ENCODE peak calls at places on chromosome 13, in six cellular contexts. One of them, this sample, is unnamed.

GRCh38 chr13:71285700-71286099 is 581.3 kb downstream of the DACH1 start:
- DNase-seq in heart left ventricle: no peak
- DNase-seq in upper lobe of left lung: no peak
- DNase-seq in IMR-90: no peak
- DNase-seq in A549: no peak
- DNase-seq in lower leg skin: no peak
- DNase-seq in this sample: no peak

GRCh38 chr13:92251815-92252214 is 853.4 kb downstream of the GPC5 start:
- DNase-seq in heart left ventricle: no peak
- DNase-seq in upper lobe of left lung: no peak
- DNase-seq in IMR-90: no peak
- DNase-seq in A549: no peak
- DNase-seq in lower leg skin: no peak
- DNase-seq in this sample: no peak

GRCh38 chr13:110617326-110618072 is 2.2 kb downstream of the NAXD start:
- DNase-seq in heart left ventricle: no peak
- DNase-seq in upper lobe of left lung: peak
- DNase-seq in IMR-90: peak
- DNase-seq in A549: no peak
- DNase-seq in lower leg skin: no peak
- DNase-seq in this sample: peak

GRCh38 chr13:90926459-90926858 is 421.0 kb upstream of the MIR17HG start:
- DNase-seq in heart left ventricle: no peak
- DNase-seq in upper lobe of left lung: no peak
- DNase-seq in IMR-90: no peak
- DNase-seq in A549: no peak
- DNase-seq in lower leg skin: no peak
- DNase-seq in this sample: no peak

GRCh38 chr13:47897411-47898050 is 103.5 kb downstream of the SUCLA2 start:
- DNase-seq in heart left ventricle: no peak
- DNase-seq in upper lobe of left lung: no peak
- DNase-seq in IMR-90: peak
- DNase-seq in A549: no peak
- DNase-seq in lower leg skin: no peak
- DNase-seq in this sample: no peak

GRCh38 chr13:110055089-110055488 is 251.9 kb downstream of the COL4A1 start:
- DNase-seq in heart left ventricle: no peak
- DNase-seq in upper lobe of left lung: no peak
- DNase-seq in IMR-90: peak
- DNase-seq in A549: no peak
- DNase-seq in lower leg skin: no peak
- DNase-seq in this sample: no peak

GRCh38 chr13:30700364-30700763 is 35.0 kb upstream of the ALOX5AP start:
- DNase-seq in heart left ventricle: no peak
- DNase-seq in upper lobe of left lung: no peak
- DNase-seq in IMR-90: no peak
- DNase-seq in A549: no peak
- DNase-seq in lower leg skin: no peak
- DNase-seq in this sample: no peak

GRCh38 chr13:94968040-94968756 is 255.9 kb upstream of the SOX21 start:
- DNase-seq in heart left ventricle: no peak
- DNase-seq in upper lobe of left lung: no peak
- DNase-seq in IMR-90: no peak
- DNase-seq in A549: peak
- DNase-seq in lower leg skin: no peak
- DNase-seq in this sample: no peak

GRCh38 chr13:107822006-107822405 is 393.3 kb downstream of the LIG4 start:
- DNase-seq in heart left ventricle: no peak
- DNase-seq in upper lobe of left lung: no peak
- DNase-seq in IMR-90: no peak
- DNase-seq in A549: no peak
- DNase-seq in lower leg skin: no peak
- DNase-seq in this sample: no peak

GRCh38 chr13:74052402-74052928 is 81.7 kb downstream of the KLF12 start:
- DNase-seq in heart left ventricle: no peak
- DNase-seq in upper lobe of left lung: peak
- DNase-seq in IMR-90: no peak
- DNase-seq in A549: no peak
- DNase-seq in lower leg skin: no peak
- DNase-seq in this sample: no peak

GRCh38 chr13:41428155-41428554 is 29.2 kb upstream of the RGCC start:
- DNase-seq in heart left ventricle: no peak
- DNase-seq in upper lobe of left lung: no peak
- DNase-seq in IMR-90: no peak
- DNase-seq in A549: no peak
- DNase-seq in lower leg skin: no peak
- DNase-seq in this sample: no peak

GRCh38 chr13:53191091-53191490 is 162.5 kb downstream of the OLFM4 start:
- DNase-seq in heart left ventricle: no peak
- DNase-seq in upper lobe of left lung: no peak
- DNase-seq in IMR-90: peak
- DNase-seq in A549: no peak
- DNase-seq in lower leg skin: no peak
- DNase-seq in this sample: no peak

GRCh38 chr13:83048419-83048818 is 833.9 kb downstream of the SLITRK1 start:
- DNase-seq in heart left ventricle: no peak
- DNase-seq in upper lobe of left lung: no peak
- DNase-seq in IMR-90: peak
- DNase-seq in A549: no peak
- DNase-seq in lower leg skin: no peak
- DNase-seq in this sample: no peak

GRCh38 chr13:104006625-104007061 is 940.4 kb upstream of the SLC10A2 start:
- DNase-seq in heart left ventricle: no peak
- DNase-seq in upper lobe of left lung: no peak
- DNase-seq in IMR-90: peak
- DNase-seq in A549: no peak
- DNase-seq in lower leg skin: no peak
- DNase-seq in this sample: peak

GRCh38 chr13:109330941-109331340 is 455.4 kb downstream of the IRS2 start:
- DNase-seq in heart left ventricle: no peak
- DNase-seq in upper lobe of left lung: no peak
- DNase-seq in IMR-90: peak
- DNase-seq in A549: no peak
- DNase-seq in lower leg skin: no peak
- DNase-seq in this sample: no peak

GRCh38 chr13:77986699-77987098 is 68.1 kb upstream of the EDNRB start:
- DNase-seq in heart left ventricle: no peak
- DNase-seq in upper lobe of left lung: no peak
- DNase-seq in IMR-90: no peak
- DNase-seq in A549: no peak
- DNase-seq in lower leg skin: no peak
- DNase-seq in this sample: no peak

GRCh38 chr13:110950356-110950755 is 35.5 kb upstream of the ANKRD10 start:
- DNase-seq in heart left ventricle: no peak
- DNase-seq in upper lobe of left lung: no peak
- DNase-seq in IMR-90: no peak
- DNase-seq in A549: no peak
- DNase-seq in lower leg skin: no peak
- DNase-seq in this sample: no peak

GRCh38 chr13:52739468-52740071 is at the start of gene CNMD:
- DNase-seq in heart left ventricle: no peak
- DNase-seq in upper lobe of left lung: no peak
- DNase-seq in IMR-90: no peak
- DNase-seq in A549: no peak
- DNase-seq in lower leg skin: no peak
- DNase-seq in this sample: no peak

GRCh38 chr13:43021926-43022670 is 1.3 kb upstream of the DNAJC15 start:
- DNase-seq in heart left ventricle: no peak
- DNase-seq in upper lobe of left lung: no peak
- DNase-seq in IMR-90: peak
- DNase-seq in A549: no peak
- DNase-seq in lower leg skin: no peak
- DNase-seq in this sample: no peak

GRCh38 chr13:85828094-85828684 is 29.0 kb upstream of the SLITRK6 start:
- DNase-seq in heart left ventricle: no peak
- DNase-seq in upper lobe of left lung: no peak
- DNase-seq in IMR-90: peak
- DNase-seq in A549: peak
- DNase-seq in lower leg skin: no peak
- DNase-seq in this sample: no peak

GRCh38 chr13:100648354-100648753 is 26.2 kb downstream of the TMTC4 start:
- DNase-seq in heart left ventricle: no peak
- DNase-seq in upper lobe of left lung: no peak
- DNase-seq in IMR-90: peak
- DNase-seq in A549: no peak
- DNase-seq in lower leg skin: no peak
- DNase-seq in this sample: no peak

GRCh38 chr13:28636677-28637317 is 22.1 kb upstream of the POMP start:
- DNase-seq in heart left ventricle: no peak
- DNase-seq in upper lobe of left lung: peak
- DNase-seq in IMR-90: peak
- DNase-seq in A549: peak
- DNase-seq in lower leg skin: no peak
- DNase-seq in this sample: peak

GRCh38 chr13:111852701-111853100 is 214.2 kb upstream of the SOX1 start:
- DNase-seq in heart left ventricle: no peak
- DNase-seq in upper lobe of left lung: no peak
- DNase-seq in IMR-90: no peak
- DNase-seq in A549: no peak
- DNase-seq in lower leg skin: no peak
- DNase-seq in this sample: no peak

GRCh38 chr13:81487151-81487550 is 1146.2 kb upstream of the SPRY2 start:
- DNase-seq in heart left ventricle: no peak
- DNase-seq in upper lobe of left lung: no peak
- DNase-seq in IMR-90: no peak
- DNase-seq in A549: no peak
- DNase-seq in lower leg skin: no peak
- DNase-seq in this sample: no peak

GRCh38 chr13:111407381-111408131 is 87.1 kb downstream of the TEX29 start:
- DNase-seq in heart left ventricle: no peak
- DNase-seq in upper lobe of left lung: no peak
- DNase-seq in IMR-90: no peak
- DNase-seq in A549: no peak
- DNase-seq in lower leg skin: no peak
- DNase-seq in this sample: no peak

GRCh38 chr13:38590796-38591507 is 95.9 kb upstream of the FREM2 start:
- DNase-seq in heart left ventricle: no peak
- DNase-seq in upper lobe of left lung: peak
- DNase-seq in IMR-90: no peak
- DNase-seq in A549: no peak
- DNase-seq in lower leg skin: no peak
- DNase-seq in this sample: peak

GRCh38 chr13:58191754-58192153 is 560.2 kb downstream of the PCDH17 start:
- DNase-seq in heart left ventricle: no peak
- DNase-seq in upper lobe of left lung: no peak
- DNase-seq in IMR-90: no peak
- DNase-seq in A549: no peak
- DNase-seq in lower leg skin: no peak
- DNase-seq in this sample: no peak

GRCh38 chr13:40070357-40070756 is 414.9 kb downstream of the COG6 start:
- DNase-seq in heart left ventricle: no peak
- DNase-seq in upper lobe of left lung: no peak
- DNase-seq in IMR-90: no peak
- DNase-seq in A549: no peak
- DNase-seq in lower leg skin: no peak
- DNase-seq in this sample: no peak

GRCh38 chr13:40074338-40074737 is 418.9 kb downstream of the COG6 start:
- DNase-seq in heart left ventricle: no peak
- DNase-seq in upper lobe of left lung: no peak
- DNase-seq in IMR-90: no peak
- DNase-seq in A549: no peak
- DNase-seq in lower leg skin: no peak
- DNase-seq in this sample: no peak

GRCh38 chr13:40064723-40065122 is 409.3 kb downstream of the COG6 start:
- DNase-seq in heart left ventricle: no peak
- DNase-seq in upper lobe of left lung: no peak
- DNase-seq in IMR-90: peak
- DNase-seq in A549: peak
- DNase-seq in lower leg skin: no peak
- DNase-seq in this sample: no peak

GRCh38 chr13:40072663-40073120 is 417.2 kb downstream of the COG6 start:
- DNase-seq in heart left ventricle: no peak
- DNase-seq in upper lobe of left lung: no peak
- DNase-seq in IMR-90: no peak
- DNase-seq in A549: no peak
- DNase-seq in lower leg skin: no peak
- DNase-seq in this sample: no peak

GRCh38 chr13:40069173-40070044 is 413.9 kb downstream of the COG6 start:
- DNase-seq in heart left ventricle: peak
- DNase-seq in upper lobe of left lung: peak
- DNase-seq in IMR-90: peak
- DNase-seq in A549: peak
- DNase-seq in lower leg skin: peak
- DNase-seq in this sample: peak
- H3K4me3 ChIP-seq in heart left ventricle: peak
- H3K4me3 ChIP-seq in upper lobe of left lung: no peak
- H3K4me3 ChIP-seq in IMR-90: no peak
- H3K4me3 ChIP-seq in A549: no peak
- H3K4me3 ChIP-seq in lower leg skin: no peak
- H3K4me3 ChIP-seq in this sample: no peak

DNA sequence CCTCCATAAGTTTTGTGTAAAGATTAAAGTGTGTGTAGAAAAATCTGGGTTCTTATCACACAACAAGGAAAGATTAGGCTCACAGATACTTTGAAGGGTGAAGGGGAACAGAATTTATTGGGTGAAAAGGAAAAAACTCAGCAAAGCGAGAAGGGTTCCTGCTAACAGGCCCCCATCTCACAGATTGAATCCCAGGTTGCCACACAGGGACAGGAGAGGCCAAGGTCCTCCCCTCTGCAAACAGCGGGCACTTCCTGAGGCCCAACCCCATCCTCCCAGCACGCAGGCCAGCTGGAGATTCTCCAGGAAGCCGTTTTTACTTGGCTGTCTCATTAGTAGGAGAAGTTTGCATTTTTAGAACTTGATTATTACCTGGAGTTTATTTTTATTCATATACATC is 15.2 kb upstream of the ERCC5 start:
- DNase-seq in heart left ventricle: no peak
- DNase-seq in upper lobe of left lung: no peak
- DNase-seq in IMR-90: no peak
- DNase-seq in A549: no peak
- DNase-seq in lower leg skin: no peak
- DNase-seq in this sample: no peak
- TF ChIP-seq POLR2A in heart left ventricle: no peak
- TF ChIP-seq POLR2A in upper lobe of left lung: no peak
- TF ChIP-seq POLR2A in IMR-90: no peak
- TF ChIP-seq POLR2A in A549: no peak
- TF ChIP-seq POLR2A in lower leg skin: no peak
- TF ChIP-seq POLR2A in this sample: no peak

DNA sequence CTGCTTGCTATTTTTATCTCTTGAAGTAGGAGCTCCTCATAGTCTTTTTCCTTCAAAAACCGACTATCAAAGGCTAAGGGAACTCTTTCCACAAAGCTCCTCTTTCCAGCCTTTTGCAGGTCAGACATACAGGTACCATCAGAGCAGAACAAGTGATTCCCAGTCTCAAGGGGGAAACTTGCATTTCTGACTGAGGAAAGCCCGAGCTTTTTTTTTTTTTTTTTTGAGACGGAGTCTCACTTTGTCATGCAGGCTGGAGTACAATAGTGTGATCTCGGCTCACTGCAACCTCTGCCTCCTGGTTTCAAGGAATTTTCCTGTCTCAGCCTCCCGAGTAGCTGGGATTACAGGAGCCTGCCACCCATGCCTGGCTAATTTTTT is 32.0 kb downstream of the RUBCNL start:
- DNase-seq in heart left ventricle: no peak
- DNase-seq in upper lobe of left lung: no peak
- DNase-seq in IMR-90: no peak
- DNase-seq in A549: no peak
- DNase-seq in lower leg skin: no peak
- DNase-seq in this sample: no peak
- H3K4me3 ChIP-seq in heart left ventricle: no peak
- H3K4me3 ChIP-seq in upper lobe of left lung: no peak
- H3K4me3 ChIP-seq in IMR-90: no peak
- H3K4me3 ChIP-seq in A549: no peak
- H3K4me3 ChIP-seq in lower leg skin: no peak
- H3K4me3 ChIP-seq in this sample: no peak

GRCh38 chr13:27446986-27447583 is 3.3 kb downstream of the MTIF3 start:
- DNase-seq in heart left ventricle: no peak
- DNase-seq in upper lobe of left lung: no peak
- DNase-seq in IMR-90: no peak
- DNase-seq in A549: no peak
- DNase-seq in lower leg skin: no peak
- DNase-seq in this sample: no peak
- TF ChIP-seq POLR2A in heart left ventricle: peak
- TF ChIP-seq POLR2A in upper lobe of left lung: no peak
- TF ChIP-seq POLR2A in IMR-90: no peak
- TF ChIP-seq POLR2A in A549: no peak
- TF ChIP-seq POLR2A in lower leg skin: no peak
- TF ChIP-seq POLR2A in this sample: no peak

This sample was measured in thyroid gland.